ENCODE peak calls at places on chromosomes 2 and 18, in eight cellular contexts. One of them, this sample, is unnamed.
A peak's percentile ranks its signal among the peaks of the same experiment; 100 is the strongest.

GRCh38 chr18:32427084-32427933 is 43.4 kb downstream of the GAREM1 start:
- DNase-seq in stimulated activated CD4-positive, alpha-beta T cell treated with anti-CD3 and anti-CD28 coated beads, TNF-alpha, amount 100 ng/mL, for 4 hours: no peak
- DNase-seq in ACHN: no peak
- DNase-seq in T-helper 17 cell: no peak
- DNase-seq in anterior cingulate cortex: no peak
- DNase-seq in T-helper 9 cell: no peak
- DNase-seq in neuronal stem cell: no peak
- DNase-seq in A549: no peak
- DNase-seq in this sample: no peak

GRCh38 chr2:237434916-237435315 is 21.0 kb upstream of the COL6A3 start:
- DNase-seq in anterior cingulate cortex: no peak
- DNase-seq in T-helper 17 cell: peak; percentile 35
- DNase-seq in stimulated activated CD4-positive, alpha-beta T cell treated with anti-CD3 and anti-CD28 coated beads, TNF-alpha, amount 100 ng/mL, for 4 hours: peak; percentile 74
- DNase-seq in neuronal stem cell: no peak
- DNase-seq in A549: no peak
- DNase-seq in T-helper 9 cell: peak; percentile 30
- DNase-seq in ACHN: no peak
- DNase-seq in this sample: peak; percentile 80

GRCh38 chr18:63848159-63848558 is 39.3 kb upstream of the SERPINB2 start:
- DNase-seq in anterior cingulate cortex: no peak
- DNase-seq in neuronal stem cell: peak; percentile 43
- DNase-seq in stimulated activated CD4-positive, alpha-beta T cell treated with anti-CD3 and anti-CD28 coated beads, TNF-alpha, amount 100 ng/mL, for 4 hours: no peak
- DNase-seq in ACHN: peak; percentile 54
- DNase-seq in A549: peak; percentile 70
- DNase-seq in T-helper 17 cell: no peak
- DNase-seq in T-helper 9 cell: no peak
- DNase-seq in this sample: no peak

GRCh38 chr2:28981016-28981441 is at the start of gene TOGARAM2:
- DNase-seq in T-helper 9 cell: no peak
- DNase-seq in anterior cingulate cortex: no peak
- DNase-seq in T-helper 17 cell: no peak
- DNase-seq in ACHN: no peak
- DNase-seq in neuronal stem cell: no peak
- DNase-seq in stimulated activated CD4-positive, alpha-beta T cell treated with anti-CD3 and anti-CD28 coated beads, TNF-alpha, amount 100 ng/mL, for 4 hours: no peak
- DNase-seq in A549: no peak
- DNase-seq in this sample: peak; percentile 49

GRCh38 chr2:162153608-162154224 is 1.7 kb upstream of the GCG start:
- DNase-seq in T-helper 17 cell: peak; percentile 41
- DNase-seq in stimulated activated CD4-positive, alpha-beta T cell treated with anti-CD3 and anti-CD28 coated beads, TNF-alpha, amount 100 ng/mL, for 4 hours: peak; percentile 30
- DNase-seq in T-helper 9 cell: peak; percentile 39
- DNase-seq in neuronal stem cell: peak; percentile 61
- DNase-seq in anterior cingulate cortex: no peak
- DNase-seq in A549: peak; percentile 53
- DNase-seq in ACHN: peak; percentile 82
- DNase-seq in this sample: no peak

GRCh38 chr18:59994357-59994756 is 94.6 kb downstream of the PMAIP1 start:
- DNase-seq in T-helper 9 cell: no peak
- DNase-seq in stimulated activated CD4-positive, alpha-beta T cell treated with anti-CD3 and anti-CD28 coated beads, TNF-alpha, amount 100 ng/mL, for 4 hours: no peak
- DNase-seq in anterior cingulate cortex: no peak
- DNase-seq in T-helper 17 cell: no peak
- DNase-seq in A549: peak; percentile 11
- DNase-seq in ACHN: no peak
- DNase-seq in neuronal stem cell: no peak
- DNase-seq in this sample: no peak

GRCh38 chr2:190506666-190507065 is 27.9 kb downstream of the NEMP2 start:
- DNase-seq in stimulated activated CD4-positive, alpha-beta T cell treated with anti-CD3 and anti-CD28 coated beads, TNF-alpha, amount 100 ng/mL, for 4 hours: no peak
- DNase-seq in A549: no peak
- DNase-seq in anterior cingulate cortex: no peak
- DNase-seq in T-helper 17 cell: no peak
- DNase-seq in T-helper 9 cell: no peak
- DNase-seq in neuronal stem cell: no peak
- DNase-seq in ACHN: no peak
- DNase-seq in this sample: no peak

GRCh38 chr2:157331696-157332095 is 6.1 kb upstream of the ERMN start:
- DNase-seq in A549: no peak
- DNase-seq in neuronal stem cell: no peak
- DNase-seq in T-helper 17 cell: no peak
- DNase-seq in T-helper 9 cell: no peak
- DNase-seq in anterior cingulate cortex: no peak
- DNase-seq in stimulated activated CD4-positive, alpha-beta T cell treated with anti-CD3 and anti-CD28 coated beads, TNF-alpha, amount 100 ng/mL, for 4 hours: no peak
- DNase-seq in ACHN: no peak
- DNase-seq in this sample: no peak

GRCh38 chr2:191582355-191582754 is 95.6 kb upstream of the NABP1 start:
- DNase-seq in T-helper 17 cell: no peak
- DNase-seq in T-helper 9 cell: no peak
- DNase-seq in neuronal stem cell: no peak
- DNase-seq in ACHN: peak; percentile 69
- DNase-seq in A549: peak; percentile 81
- DNase-seq in stimulated activated CD4-positive, alpha-beta T cell treated with anti-CD3 and anti-CD28 coated beads, TNF-alpha, amount 100 ng/mL, for 4 hours: no peak
- DNase-seq in anterior cingulate cortex: no peak
- DNase-seq in this sample: no peak

GRCh38 chr2:237429761-237430160 is 15.8 kb upstream of the COL6A3 start:
- DNase-seq in anterior cingulate cortex: no peak
- DNase-seq in A549: no peak
- DNase-seq in stimulated activated CD4-positive, alpha-beta T cell treated with anti-CD3 and anti-CD28 coated beads, TNF-alpha, amount 100 ng/mL, for 4 hours: no peak
- DNase-seq in T-helper 17 cell: no peak
- DNase-seq in ACHN: no peak
- DNase-seq in neuronal stem cell: no peak
- DNase-seq in T-helper 9 cell: no peak
- DNase-seq in this sample: no peak

GRCh38 chr2:206955253-206955652 is 15.9 kb downstream of the CPO start:
- DNase-seq in T-helper 9 cell: no peak
- DNase-seq in neuronal stem cell: no peak
- DNase-seq in T-helper 17 cell: no peak
- DNase-seq in anterior cingulate cortex: no peak
- DNase-seq in stimulated activated CD4-positive, alpha-beta T cell treated with anti-CD3 and anti-CD28 coated beads, TNF-alpha, amount 100 ng/mL, for 4 hours: no peak
- DNase-seq in ACHN: no peak
- DNase-seq in A549: no peak
- DNase-seq in this sample: no peak

GRCh38 chr2:25228848-25229674 is 60.7 kb upstream of the POMC start:
- DNase-seq in ACHN: peak; percentile 86
- DNase-seq in neuronal stem cell: peak; percentile 79
- DNase-seq in T-helper 9 cell: peak; percentile 17
- DNase-seq in T-helper 17 cell: no peak
- DNase-seq in stimulated activated CD4-positive, alpha-beta T cell treated with anti-CD3 and anti-CD28 coated beads, TNF-alpha, amount 100 ng/mL, for 4 hours: no peak
- DNase-seq in anterior cingulate cortex: peak; percentile 42
- DNase-seq in A549: peak; percentile 84
- DNase-seq in this sample: no peak

GRCh38 chr2:204842731-204843490 is 297.6 kb downstream of the PARD3B start:
- DNase-seq in T-helper 17 cell: no peak
- DNase-seq in A549: peak; percentile 54
- DNase-seq in T-helper 9 cell: no peak
- DNase-seq in ACHN: peak; percentile 85
- DNase-seq in stimulated activated CD4-positive, alpha-beta T cell treated with anti-CD3 and anti-CD28 coated beads, TNF-alpha, amount 100 ng/mL, for 4 hours: no peak
- DNase-seq in anterior cingulate cortex: no peak
- DNase-seq in neuronal stem cell: no peak
- DNase-seq in this sample: peak; percentile 54

GRCh38 chr2:168784993-168785392 is 17.4 kb upstream of the NOSTRIN start:
- DNase-seq in neuronal stem cell: no peak
- DNase-seq in anterior cingulate cortex: no peak
- DNase-seq in A549: no peak
- DNase-seq in stimulated activated CD4-positive, alpha-beta T cell treated with anti-CD3 and anti-CD28 coated beads, TNF-alpha, amount 100 ng/mL, for 4 hours: no peak
- DNase-seq in T-helper 9 cell: no peak
- DNase-seq in T-helper 17 cell: no peak
- DNase-seq in ACHN: no peak
- DNase-seq in this sample: no peak

GRCh38 chr2:238106698-238107524 is 6.8 kb downstream of the ESPNL start:
- DNase-seq in neuronal stem cell: no peak
- DNase-seq in A549: no peak
- DNase-seq in stimulated activated CD4-positive, alpha-beta T cell treated with anti-CD3 and anti-CD28 coated beads, TNF-alpha, amount 100 ng/mL, for 4 hours: no peak
- DNase-seq in ACHN: no peak
- DNase-seq in T-helper 17 cell: no peak
- DNase-seq in T-helper 9 cell: no peak
- DNase-seq in anterior cingulate cortex: no peak
- DNase-seq in this sample: no peak

GRCh38 chr2:54207666-54208195 is 48.3 kb downstream of the TSPYL6 start:
- DNase-seq in anterior cingulate cortex: no peak
- DNase-seq in neuronal stem cell: no peak
- DNase-seq in T-helper 9 cell: no peak
- DNase-seq in A549: no peak
- DNase-seq in ACHN: no peak
- DNase-seq in T-helper 17 cell: no peak
- DNase-seq in stimulated activated CD4-positive, alpha-beta T cell treated with anti-CD3 and anti-CD28 coated beads, TNF-alpha, amount 100 ng/mL, for 4 hours: no peak
- DNase-seq in this sample: no peak

GRCh38 chr18:31217455-31217854 is 54.8 kb upstream of the DSC1 start:
- DNase-seq in ACHN: no peak
- DNase-seq in stimulated activated CD4-positive, alpha-beta T cell treated with anti-CD3 and anti-CD28 coated beads, TNF-alpha, amount 100 ng/mL, for 4 hours: no peak
- DNase-seq in neuronal stem cell: no peak
- DNase-seq in T-helper 9 cell: no peak
- DNase-seq in A549: no peak
- DNase-seq in anterior cingulate cortex: no peak
- DNase-seq in T-helper 17 cell: no peak
- DNase-seq in this sample: no peak

GRCh38 chr18:40371673-40372072 is 1583.4 kb upstream of the PIK3C3 start:
- DNase-seq in ACHN: no peak
- DNase-seq in T-helper 17 cell: no peak
- DNase-seq in T-helper 9 cell: no peak
- DNase-seq in neuronal stem cell: no peak
- DNase-seq in anterior cingulate cortex: no peak
- DNase-seq in stimulated activated CD4-positive, alpha-beta T cell treated with anti-CD3 and anti-CD28 coated beads, TNF-alpha, amount 100 ng/mL, for 4 hours: no peak
- DNase-seq in A549: no peak
- DNase-seq in this sample: no peak

GRCh38 chr2:24857741-24858140 is 62.3 kb downstream of the ADCY3 start:
- DNase-seq in T-helper 9 cell: no peak
- DNase-seq in anterior cingulate cortex: no peak
- DNase-seq in stimulated activated CD4-positive, alpha-beta T cell treated with anti-CD3 and anti-CD28 coated beads, TNF-alpha, amount 100 ng/mL, for 4 hours: no peak
- DNase-seq in neuronal stem cell: no peak
- DNase-seq in T-helper 17 cell: no peak
- DNase-seq in ACHN: no peak
- DNase-seq in A549: no peak
- DNase-seq in this sample: no peak

GRCh38 chr2:66865161-66865560 is 430.2 kb downstream of the MEIS1 start:
- DNase-seq in anterior cingulate cortex: no peak
- DNase-seq in stimulated activated CD4-positive, alpha-beta T cell treated with anti-CD3 and anti-CD28 coated beads, TNF-alpha, amount 100 ng/mL, for 4 hours: no peak
- DNase-seq in A549: no peak
- DNase-seq in T-helper 9 cell: no peak
- DNase-seq in ACHN: no peak
- DNase-seq in neuronal stem cell: no peak
- DNase-seq in T-helper 17 cell: no peak
- DNase-seq in this sample: no peak

GRCh38 chr2:58480191-58480590 is 239.1 kb upstream of the FANCL start:
- DNase-seq in T-helper 17 cell: no peak
- DNase-seq in anterior cingulate cortex: no peak
- DNase-seq in stimulated activated CD4-positive, alpha-beta T cell treated with anti-CD3 and anti-CD28 coated beads, TNF-alpha, amount 100 ng/mL, for 4 hours: no peak
- DNase-seq in A549: no peak
- DNase-seq in T-helper 9 cell: no peak
- DNase-seq in ACHN: no peak
- DNase-seq in neuronal stem cell: no peak
- DNase-seq in this sample: no peak

GRCh38 chr2:145203931-145204330 is 684.0 kb upstream of the ZEB2 start:
- DNase-seq in T-helper 9 cell: no peak
- DNase-seq in anterior cingulate cortex: no peak
- DNase-seq in T-helper 17 cell: no peak
- DNase-seq in ACHN: no peak
- DNase-seq in stimulated activated CD4-positive, alpha-beta T cell treated with anti-CD3 and anti-CD28 coated beads, TNF-alpha, amount 100 ng/mL, for 4 hours: no peak
- DNase-seq in neuronal stem cell: no peak
- DNase-seq in A549: no peak
- DNase-seq in this sample: no peak

GRCh38 chr18:59246796-59247195 is 26.5 kb downstream of the RAX start:
- DNase-seq in anterior cingulate cortex: no peak
- DNase-seq in A549: no peak
- DNase-seq in neuronal stem cell: no peak
- DNase-seq in stimulated activated CD4-positive, alpha-beta T cell treated with anti-CD3 and anti-CD28 coated beads, TNF-alpha, amount 100 ng/mL, for 4 hours: no peak
- DNase-seq in T-helper 9 cell: no peak
- DNase-seq in T-helper 17 cell: no peak
- DNase-seq in ACHN: no peak
- DNase-seq in this sample: no peak

GRCh38 chr18:5582054-5582453 is 38.3 kb upstream of the EPB41L3 start:
- DNase-seq in ACHN: no peak
- DNase-seq in T-helper 17 cell: no peak
- DNase-seq in T-helper 9 cell: no peak
- DNase-seq in stimulated activated CD4-positive, alpha-beta T cell treated with anti-CD3 and anti-CD28 coated beads, TNF-alpha, amount 100 ng/mL, for 4 hours: no peak
- DNase-seq in A549: no peak
- DNase-seq in anterior cingulate cortex: no peak
- DNase-seq in neuronal stem cell: peak; percentile 36
- DNase-seq in this sample: no peak

GRCh38 chr18:50183556-50183955 is 11.4 kb downstream of the MYO5B start:
- DNase-seq in neuronal stem cell: no peak
- DNase-seq in stimulated activated CD4-positive, alpha-beta T cell treated with anti-CD3 and anti-CD28 coated beads, TNF-alpha, amount 100 ng/mL, for 4 hours: no peak
- DNase-seq in A549: no peak
- DNase-seq in anterior cingulate cortex: no peak
- DNase-seq in T-helper 9 cell: no peak
- DNase-seq in ACHN: peak; percentile 17
- DNase-seq in T-helper 17 cell: no peak
- DNase-seq in this sample: no peak

GRCh38 chr2:160140471-160140870 is 59.6 kb downstream of the ITGB6 start:
- DNase-seq in A549: no peak
- DNase-seq in anterior cingulate cortex: no peak
- DNase-seq in T-helper 9 cell: no peak
- DNase-seq in stimulated activated CD4-positive, alpha-beta T cell treated with anti-CD3 and anti-CD28 coated beads, TNF-alpha, amount 100 ng/mL, for 4 hours: no peak
- DNase-seq in T-helper 17 cell: no peak
- DNase-seq in neuronal stem cell: no peak
- DNase-seq in ACHN: no peak
- DNase-seq in this sample: no peak

GRCh38 chr18:500556-501405 is at the start of gene COLEC12:
- DNase-seq in anterior cingulate cortex: no peak
- DNase-seq in ACHN: no peak
- DNase-seq in T-helper 9 cell: no peak
- DNase-seq in stimulated activated CD4-positive, alpha-beta T cell treated with anti-CD3 and anti-CD28 coated beads, TNF-alpha, amount 100 ng/mL, for 4 hours: no peak
- DNase-seq in T-helper 17 cell: no peak
- DNase-seq in A549: no peak
- DNase-seq in neuronal stem cell: peak; percentile 58
- DNase-seq in this sample: peak; percentile 54

GRCh38 chr2:239268082-239268481 is 132.7 kb downstream of the HDAC4 start:
- DNase-seq in stimulated activated CD4-positive, alpha-beta T cell treated with anti-CD3 and anti-CD28 coated beads, TNF-alpha, amount 100 ng/mL, for 4 hours: no peak
- DNase-seq in anterior cingulate cortex: no peak
- DNase-seq in A549: peak; percentile 66
- DNase-seq in T-helper 17 cell: no peak
- DNase-seq in ACHN: no peak
- DNase-seq in T-helper 9 cell: no peak
- DNase-seq in neuronal stem cell: no peak
- DNase-seq in this sample: peak; percentile 17

GRCh38 chr2:69386376-69386775 is 651 bp downstream of the GFPT1 start:
- DNase-seq in T-helper 17 cell: no peak
- DNase-seq in stimulated activated CD4-positive, alpha-beta T cell treated with anti-CD3 and anti-CD28 coated beads, TNF-alpha, amount 100 ng/mL, for 4 hours: no peak
- DNase-seq in A549: no peak
- DNase-seq in T-helper 9 cell: no peak
- DNase-seq in ACHN: peak; percentile 31
- DNase-seq in neuronal stem cell: no peak
- DNase-seq in anterior cingulate cortex: no peak
- DNase-seq in this sample: no peak

GRCh38 chr18:10353791-10354190 is 100.6 kb upstream of the APCDD1 start:
- DNase-seq in anterior cingulate cortex: no peak
- DNase-seq in ACHN: no peak
- DNase-seq in T-helper 9 cell: no peak
- DNase-seq in A549: no peak
- DNase-seq in T-helper 17 cell: no peak
- DNase-seq in neuronal stem cell: no peak
- DNase-seq in stimulated activated CD4-positive, alpha-beta T cell treated with anti-CD3 and anti-CD28 coated beads, TNF-alpha, amount 100 ng/mL, for 4 hours: no peak
- DNase-seq in this sample: no peak

GRCh38 chr18:55859116-55859515 is 271.1 kb upstream of the TCF4 start:
- DNase-seq in T-helper 17 cell: no peak
- DNase-seq in A549: no peak
- DNase-seq in ACHN: no peak
- DNase-seq in anterior cingulate cortex: no peak
- DNase-seq in neuronal stem cell: no peak
- DNase-seq in T-helper 9 cell: no peak
- DNase-seq in stimulated activated CD4-positive, alpha-beta T cell treated with anti-CD3 and anti-CD28 coated beads, TNF-alpha, amount 100 ng/mL, for 4 hours: no peak
- DNase-seq in this sample: no peak

This sample was measured in dorsolateral prefrontal cortex.